ENCODE peak calls at places on chromosomes 16 and 17, in four cellular contexts. One of them, this sample, is unnamed.

GRCh38 chr16:20878682-20879147 is 21.4 kb downstream of the DCUN1D3 start:
- DNase-seq in upper lobe of left lung: no peak
- DNase-seq in breast epithelium: no peak
- DNase-seq in CD4-positive, CD25-positive, alpha-beta regulatory T cell: no peak
- DNase-seq in this sample: no peak

GRCh38 chr17:3981455-3981854 is 17.2 kb upstream of the ATP2A3 start:
- DNase-seq in CD4-positive, CD25-positive, alpha-beta regulatory T cell: no peak
- DNase-seq in upper lobe of left lung: peak; percentile 72
- DNase-seq in breast epithelium: no peak
- DNase-seq in this sample: no peak

GRCh38 chr16:53837421-53837820 is 133.5 kb downstream of the FTO start:
- DNase-seq in CD4-positive, CD25-positive, alpha-beta regulatory T cell: no peak
- DNase-seq in upper lobe of left lung: no peak
- DNase-seq in breast epithelium: no peak
- DNase-seq in this sample: no peak

GRCh38 chr16:62638964-62639861 is 603.0 kb upstream of the CDH8 start:
- DNase-seq in CD4-positive, CD25-positive, alpha-beta regulatory T cell: no peak
- DNase-seq in upper lobe of left lung: no peak
- DNase-seq in breast epithelium: no peak
- DNase-seq in this sample: no peak

GRCh38 chr16:75206749-75207451 is at the start of gene CTRB2:
- DNase-seq in breast epithelium: peak; percentile 30
- DNase-seq in CD4-positive, CD25-positive, alpha-beta regulatory T cell: no peak
- DNase-seq in upper lobe of left lung: peak; percentile 60
- DNase-seq in this sample: no peak

GRCh38 chr17:6592193-6592592 is 35.8 kb upstream of the PITPNM3 start:
- DNase-seq in upper lobe of left lung: no peak
- DNase-seq in CD4-positive, CD25-positive, alpha-beta regulatory T cell: no peak
- DNase-seq in breast epithelium: no peak
- DNase-seq in this sample: no peak

GRCh38 chr16:35525979-35526590 is 2066.7 kb downstream of the TP53TG3F start:
- DNase-seq in CD4-positive, CD25-positive, alpha-beta regulatory T cell: no peak
- DNase-seq in breast epithelium: no peak
- DNase-seq in upper lobe of left lung: peak; percentile 51
- DNase-seq in this sample: no peak

GRCh38 chr17:20179031-20179430 is 169.9 kb downstream of the SPECC1 start:
- DNase-seq in breast epithelium: no peak
- DNase-seq in CD4-positive, CD25-positive, alpha-beta regulatory T cell: no peak
- DNase-seq in upper lobe of left lung: no peak
- DNase-seq in this sample: no peak

GRCh38 chr17:40320771-40321501 is 12.0 kb downstream of the RARA start:
- DNase-seq in upper lobe of left lung: no peak
- DNase-seq in CD4-positive, CD25-positive, alpha-beta regulatory T cell: no peak
- DNase-seq in breast epithelium: no peak
- DNase-seq in this sample: peak; percentile 65

GRCh38 chr17:49968380-49969133 is 433 bp upstream of the DLX4 start:
- DNase-seq in upper lobe of left lung: peak; percentile 93
- DNase-seq in CD4-positive, CD25-positive, alpha-beta regulatory T cell: peak; percentile 71
- DNase-seq in breast epithelium: no peak
- DNase-seq in this sample: peak; percentile 43

GRCh38 chr17:14211778-14212177 is 24.9 kb downstream of the CDRT15 start:
- DNase-seq in breast epithelium: no peak
- DNase-seq in CD4-positive, CD25-positive, alpha-beta regulatory T cell: peak; percentile 29
- DNase-seq in upper lobe of left lung: peak; percentile 88
- DNase-seq in this sample: peak; percentile 12

GRCh38 chr17:9200197-9200662 is 178.9 kb downstream of the NTN1 start:
- DNase-seq in CD4-positive, CD25-positive, alpha-beta regulatory T cell: no peak
- DNase-seq in upper lobe of left lung: no peak
- DNase-seq in breast epithelium: no peak
- DNase-seq in this sample: no peak

GRCh38 chr16:82639263-82639662 is 12.5 kb downstream of the CDH13 start:
- DNase-seq in breast epithelium: no peak
- DNase-seq in CD4-positive, CD25-positive, alpha-beta regulatory T cell: no peak
- DNase-seq in upper lobe of left lung: no peak
- DNase-seq in this sample: no peak

GRCh38 chr17:79832211-79833109 is 6.8 kb downstream of the CBX4 start:
- DNase-seq in CD4-positive, CD25-positive, alpha-beta regulatory T cell: no peak
- DNase-seq in breast epithelium: no peak
- DNase-seq in upper lobe of left lung: peak; percentile 89
- DNase-seq in this sample: no peak

GRCh38 chr17:57707892-57708291 is 37.2 kb downstream of the CCDC182 start:
- DNase-seq in CD4-positive, CD25-positive, alpha-beta regulatory T cell: no peak
- DNase-seq in breast epithelium: no peak
- DNase-seq in upper lobe of left lung: no peak
- DNase-seq in this sample: no peak

GRCh38 chr17:30413109-30413508 is 34.4 kb downstream of the CPD start:
- DNase-seq in CD4-positive, CD25-positive, alpha-beta regulatory T cell: no peak
- DNase-seq in upper lobe of left lung: no peak
- DNase-seq in breast epithelium: no peak
- DNase-seq in this sample: no peak

GRCh38 chr17:39769974-39770587 is 32.3 kb downstream of the GRB7 start:
- DNase-seq in CD4-positive, CD25-positive, alpha-beta regulatory T cell: peak; percentile 69
- DNase-seq in breast epithelium: no peak
- DNase-seq in upper lobe of left lung: no peak
- DNase-seq in this sample: peak; percentile 47

GRCh38 chr17:3910420-3911270 is 5.6 kb downstream of the P2RX1 start:
- DNase-seq in breast epithelium: no peak
- DNase-seq in upper lobe of left lung: no peak
- DNase-seq in CD4-positive, CD25-positive, alpha-beta regulatory T cell: no peak
- DNase-seq in this sample: no peak

GRCh38 chr16:53984936-53985335 is 281.0 kb downstream of the FTO start:
- DNase-seq in CD4-positive, CD25-positive, alpha-beta regulatory T cell: no peak
- DNase-seq in breast epithelium: no peak
- DNase-seq in upper lobe of left lung: no peak
- DNase-seq in this sample: no peak

GRCh38 chr16:84065536-84066132 is 23.0 kb upstream of the SLC38A8 start:
- DNase-seq in upper lobe of left lung: no peak
- DNase-seq in breast epithelium: no peak
- DNase-seq in CD4-positive, CD25-positive, alpha-beta regulatory T cell: no peak
- DNase-seq in this sample: no peak

GRCh38 chr16:11610121-11610505 is 23.4 kb upstream of the LITAF start:
- DNase-seq in breast epithelium: no peak
- DNase-seq in upper lobe of left lung: no peak
- DNase-seq in CD4-positive, CD25-positive, alpha-beta regulatory T cell: no peak
- DNase-seq in this sample: no peak

GRCh38 chr17:16981928-16982327 is 10.0 kb upstream of the TNFRSF13B start:
- DNase-seq in breast epithelium: no peak
- DNase-seq in upper lobe of left lung: no peak
- DNase-seq in CD4-positive, CD25-positive, alpha-beta regulatory T cell: no peak
- DNase-seq in this sample: no peak

GRCh38 chr16:3857189-3858013 is 23.1 kb downstream of the CREBBP start:
- DNase-seq in breast epithelium: no peak
- DNase-seq in upper lobe of left lung: no peak
- DNase-seq in CD4-positive, CD25-positive, alpha-beta regulatory T cell: no peak
- DNase-seq in this sample: no peak

GRCh38 chr16:88005148-88005547 is 53.9 kb downstream of the BANP start:
- DNase-seq in CD4-positive, CD25-positive, alpha-beta regulatory T cell: no peak
- DNase-seq in upper lobe of left lung: no peak
- DNase-seq in breast epithelium: no peak
- DNase-seq in this sample: no peak

GRCh38 chr17:51657224-51657623 is 396.9 kb downstream of the UTP18 start:
- DNase-seq in breast epithelium: no peak
- DNase-seq in upper lobe of left lung: no peak
- DNase-seq in CD4-positive, CD25-positive, alpha-beta regulatory T cell: no peak
- DNase-seq in this sample: no peak

GRCh38 chr17:7883781-7884386 is 4.7 kb upstream of the CHD3 start:
- DNase-seq in upper lobe of left lung: no peak
- DNase-seq in breast epithelium: no peak
- DNase-seq in CD4-positive, CD25-positive, alpha-beta regulatory T cell: peak; percentile 46
- DNase-seq in this sample: peak; percentile 27

GRCh38 chr16:87263418-87264052 is 53.7 kb downstream of the C16orf95 start:
- DNase-seq in upper lobe of left lung: no peak
- DNase-seq in breast epithelium: no peak
- DNase-seq in CD4-positive, CD25-positive, alpha-beta regulatory T cell: no peak
- DNase-seq in this sample: no peak

GRCh38 chr16:4800290-4801041 is 2.0 kb downstream of the ROGDI start:
- DNase-seq in CD4-positive, CD25-positive, alpha-beta regulatory T cell: no peak
- DNase-seq in upper lobe of left lung: no peak
- DNase-seq in breast epithelium: no peak
- DNase-seq in this sample: no peak

GRCh38 chr16:1300664-1301476 is 8.6 kb upstream of the UBE2I start:
- DNase-seq in breast epithelium: peak; percentile 81
- DNase-seq in CD4-positive, CD25-positive, alpha-beta regulatory T cell: peak; percentile 65
- DNase-seq in upper lobe of left lung: peak; percentile 96
- DNase-seq in this sample: peak; percentile 41

GRCh38 chr16:89022051-89022836 is 45.2 kb upstream of the CBFA2T3 start:
- DNase-seq in upper lobe of left lung: peak; percentile 63
- DNase-seq in breast epithelium: no peak
- DNase-seq in CD4-positive, CD25-positive, alpha-beta regulatory T cell: no peak
- DNase-seq in this sample: no peak

GRCh38 chr16:47503936-47504335 is 42.8 kb downstream of the PHKB start:
- DNase-seq in CD4-positive, CD25-positive, alpha-beta regulatory T cell: no peak
- DNase-seq in upper lobe of left lung: no peak
- DNase-seq in breast epithelium: no peak
- DNase-seq in this sample: no peak

GRCh38 chr17:70109497-70109896 is 34.5 kb downstream of the KCNJ16 start:
- DNase-seq in upper lobe of left lung: no peak
- DNase-seq in CD4-positive, CD25-positive, alpha-beta regulatory T cell: no peak
- DNase-seq in breast epithelium: no peak
- DNase-seq in this sample: no peak

GRCh38 chr17:76840884-76841775 is 27.1 kb upstream of the MGAT5B start:
- DNase-seq in CD4-positive, CD25-positive, alpha-beta regulatory T cell: no peak
- DNase-seq in breast epithelium: no peak
- DNase-seq in upper lobe of left lung: no peak
- DNase-seq in this sample: no peak

DNA sequence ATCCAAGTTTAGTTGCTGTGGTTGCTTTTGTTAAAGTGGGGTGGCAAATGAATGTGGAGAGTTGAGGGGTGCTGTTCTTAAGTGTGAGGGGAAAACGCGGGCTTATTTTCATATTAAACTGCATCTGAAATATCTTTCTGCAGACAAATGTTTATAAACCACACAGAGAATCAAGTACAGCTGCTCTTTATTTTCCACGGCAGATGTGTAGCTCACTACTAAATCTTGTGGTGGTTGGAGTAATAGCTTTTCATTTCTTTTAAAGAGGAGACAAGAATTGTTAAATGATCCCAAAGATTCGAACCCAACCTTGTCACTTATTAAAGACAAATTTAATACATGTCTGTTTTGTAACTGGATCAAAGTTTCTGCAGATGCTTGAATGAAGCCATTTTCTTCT is 2.1 kb downstream of the CLTC start:
- DNase-seq in upper lobe of left lung: no peak
- DNase-seq in CD4-positive, CD25-positive, alpha-beta regulatory T cell: no peak
- DNase-seq in breast epithelium: no peak
- DNase-seq in this sample: no peak
- H3K4me1 ChIP-seq in upper lobe of left lung: peaks cover 59% of the 10 kb centered on the region
- H3K4me1 ChIP-seq in CD4-positive, CD25-positive, alpha-beta regulatory T cell: peaks cover 57% of the 10 kb centered on the region
- H3K4me1 ChIP-seq in breast epithelium: no peaks in the 10 kb centered on the region
- H3K4me1 ChIP-seq in this sample: peaks cover 41% of the 10 kb centered on the region

DNA sequence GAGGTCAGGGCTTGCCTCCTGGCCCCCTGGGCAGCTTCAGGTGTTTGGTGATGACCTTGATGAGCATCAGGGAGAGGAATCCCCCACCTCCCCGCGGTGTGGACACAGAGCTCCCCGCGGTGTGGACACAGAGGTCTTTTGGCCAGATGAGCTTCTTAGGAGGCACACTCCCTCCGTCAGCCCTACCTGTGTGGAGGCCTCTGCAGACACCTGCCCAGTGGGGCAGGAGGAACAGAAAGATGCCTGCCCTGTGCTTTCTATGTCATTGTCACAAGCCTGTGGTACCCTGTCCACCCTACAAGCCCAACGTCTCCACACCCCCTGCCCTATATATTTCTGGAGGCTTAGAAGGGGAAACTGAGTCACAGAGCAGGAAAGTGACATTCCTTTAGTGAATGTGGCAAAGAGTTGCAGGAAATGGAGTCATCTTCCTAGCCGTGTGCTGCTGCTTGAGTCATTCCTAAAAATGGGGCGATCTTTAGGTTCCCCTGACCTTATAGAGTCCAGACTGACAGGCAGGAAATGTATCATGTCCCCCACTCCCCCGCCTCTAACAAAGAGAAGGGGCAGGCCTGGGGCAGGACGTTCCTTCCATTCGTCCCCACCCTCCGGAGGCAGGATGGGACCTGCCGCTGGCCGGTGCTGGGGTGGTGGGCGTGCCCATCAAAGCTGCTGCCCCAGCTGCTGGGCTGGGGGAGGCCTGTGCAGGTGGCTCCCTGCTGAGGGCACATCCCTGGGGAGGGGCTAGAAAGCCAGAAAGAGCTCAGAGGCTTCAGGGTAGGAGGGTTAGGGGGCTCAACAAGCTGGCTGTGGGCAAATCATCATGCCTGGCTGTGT is 987 bp upstream of the C16orf74 start:
- DNase-seq in CD4-positive, CD25-positive, alpha-beta regulatory T cell: no peak
- DNase-seq in upper lobe of left lung: no peak
- DNase-seq in breast epithelium: no peak
- DNase-seq in this sample: no peak
- H3K4me1 ChIP-seq in CD4-positive, CD25-positive, alpha-beta regulatory T cell: peaks cover 17% of the 10 kb centered on the region
- H3K4me1 ChIP-seq in upper lobe of left lung: peaks cover 20% of the 10 kb centered on the region
- H3K4me1 ChIP-seq in breast epithelium: peaks cover 15% of the 10 kb centered on the region
- H3K4me1 ChIP-seq in this sample: peaks cover 13% of the 10 kb centered on the region

GRCh38 chr16:23141033-23141432 is 8.2 kb downstream of the USP31 start:
- DNase-seq in upper lobe of left lung: no peak
- DNase-seq in CD4-positive, CD25-positive, alpha-beta regulatory T cell: no peak
- DNase-seq in breast epithelium: no peak
- DNase-seq in this sample: no peak
- H3K4me1 ChIP-seq in upper lobe of left lung: peaks cover 8% of the 10 kb centered on the region
- H3K4me1 ChIP-seq in CD4-positive, CD25-positive, alpha-beta regulatory T cell: no peaks in the 10 kb centered on the region
- H3K4me1 ChIP-seq in breast epithelium: no peaks in the 10 kb centered on the region
- H3K4me1 ChIP-seq in this sample: no peaks in the 10 kb centered on the region

DNA sequence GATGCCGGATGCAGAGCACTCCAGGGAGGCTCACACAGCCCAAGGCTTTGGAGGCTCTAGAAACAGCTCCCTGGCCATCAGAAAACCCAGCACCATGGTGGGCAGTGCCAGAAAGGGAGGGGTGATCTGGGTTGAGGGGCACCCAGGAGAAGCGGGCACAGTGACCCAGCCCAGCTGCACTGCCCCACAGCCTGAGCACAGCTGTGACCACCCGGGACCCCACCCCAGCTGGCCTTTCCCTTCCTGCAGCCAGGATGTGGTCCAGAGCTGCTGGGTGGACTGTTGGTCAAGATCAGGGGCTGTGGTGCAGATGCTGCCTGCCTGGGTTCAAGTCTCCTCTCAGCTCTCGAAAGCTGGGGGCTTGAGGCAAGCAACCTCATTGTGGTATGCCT is 223.1 kb downstream of the ZNF423 start:
- DNase-seq in CD4-positive, CD25-positive, alpha-beta regulatory T cell: no peak
- DNase-seq in upper lobe of left lung: peak; percentile 19
- DNase-seq in breast epithelium: no peak
- DNase-seq in this sample: no peak
- H3K4me1 ChIP-seq in CD4-positive, CD25-positive, alpha-beta regulatory T cell: no peaks in the 10 kb centered on the region
- H3K4me1 ChIP-seq in upper lobe of left lung: no peaks in the 10 kb centered on the region
- H3K4me1 ChIP-seq in breast epithelium: no peaks in the 10 kb centered on the region
- H3K4me1 ChIP-seq in this sample: no peaks in the 10 kb centered on the region

GRCh38 chr16:24993722-24994686 is 21.2 kb downstream of the ARHGAP17 start:
- DNase-seq in CD4-positive, CD25-positive, alpha-beta regulatory T cell: no peak
- DNase-seq in upper lobe of left lung: no peak
- DNase-seq in breast epithelium: no peak
- DNase-seq in this sample: no peak
- H3K4me1 ChIP-seq in CD4-positive, CD25-positive, alpha-beta regulatory T cell: peaks cover 19% of the 10 kb centered on the region
- H3K4me1 ChIP-seq in upper lobe of left lung: peaks cover 29% of the 10 kb centered on the region
- H3K4me1 ChIP-seq in breast epithelium: no peaks in the 10 kb centered on the region
- H3K4me1 ChIP-seq in this sample: no peaks in the 10 kb centered on the region